ENCODE peak calls at places on chromosomes 12 and 14, in five cellular contexts. One of them, this sample, is unnamed.
A peak's percentile ranks its signal among the peaks of the same experiment; 100 is the strongest.

GRCh38 chr12:112018571-112019237 is 5.5 kb downstream of the ERP29 start:
- DNase-seq in HS-27A: peak; percentile 40
- DNase-seq in KG1: no peak
- DNase-seq in fibroblast of villous mesenchyme: peak; percentile 81
- DNase-seq in neural crest cell: no peak
- DNase-seq in this sample: no peak

GRCh38 chr12:106081606-106082005 is 57.1 kb downstream of the NUAK1 start:
- DNase-seq in HS-27A: no peak
- DNase-seq in KG1: no peak
- DNase-seq in fibroblast of villous mesenchyme: peak; percentile 63
- DNase-seq in neural crest cell: no peak
- DNase-seq in this sample: no peak

GRCh38 chr12:71567562-71567961 is 96.1 kb downstream of the ZFC3H1 start:
- DNase-seq in HS-27A: no peak
- DNase-seq in KG1: no peak
- DNase-seq in fibroblast of villous mesenchyme: no peak
- DNase-seq in neural crest cell: no peak
- DNase-seq in this sample: no peak

GRCh38 chr14:73612339-73613045 is at the start of gene ACOT6:
- DNase-seq in HS-27A: no peak
- DNase-seq in KG1: peak; percentile 82
- DNase-seq in fibroblast of villous mesenchyme: peak; percentile 73
- DNase-seq in neural crest cell: peak; percentile 66
- DNase-seq in this sample: no peak

GRCh38 chr12:49588281-49588680 is 17.2 kb downstream of the FAM186B start:
- DNase-seq in HS-27A: no peak
- DNase-seq in KG1: no peak
- DNase-seq in fibroblast of villous mesenchyme: no peak
- DNase-seq in neural crest cell: no peak
- DNase-seq in this sample: no peak

GRCh38 chr12:100484178-100484886 is 10.7 kb downstream of the NR1H4 start:
- DNase-seq in HS-27A: no peak
- DNase-seq in KG1: no peak
- DNase-seq in fibroblast of villous mesenchyme: peak; percentile 11
- DNase-seq in neural crest cell: no peak
- DNase-seq in this sample: no peak

GRCh38 chr14:104431351-104431928 is 148.1 kb upstream of the C14orf180 start:
- DNase-seq in HS-27A: no peak
- DNase-seq in KG1: no peak
- DNase-seq in fibroblast of villous mesenchyme: no peak
- DNase-seq in neural crest cell: no peak
- DNase-seq in this sample: no peak

GRCh38 chr14:65075628-65076325 is 26.5 kb downstream of the MAX start:
- DNase-seq in HS-27A: no peak
- DNase-seq in KG1: no peak
- DNase-seq in fibroblast of villous mesenchyme: no peak
- DNase-seq in neural crest cell: no peak
- DNase-seq in this sample: no peak

GRCh38 chr12:3161861-3162260 is 84.7 kb downstream of the TSPAN9 start:
- DNase-seq in HS-27A: no peak
- DNase-seq in KG1: no peak
- DNase-seq in fibroblast of villous mesenchyme: no peak
- DNase-seq in neural crest cell: no peak
- DNase-seq in this sample: no peak